ENCODE peak calls at places on chromosomes 7 and 10, in five cellular contexts. One of them, this sample, is unnamed.

GRCh38 chr7:157751351-157751750 is 414.5 kb downstream of the DNAJB6 start:
- DNase-seq in endothelial cell of umbilical vein: no peak
- DNase-seq in HCT116: no peak
- DNase-seq in mammary epithelial cell: no peak
- DNase-seq in SK-N-SH: no peak
- DNase-seq in this sample: no peak

GRCh38 chr10:59007307-59008025 is 169.0 kb upstream of the PHYHIPL start:
- DNase-seq in endothelial cell of umbilical vein: no peak
- DNase-seq in SK-N-SH: no peak
- DNase-seq in mammary epithelial cell: no peak
- DNase-seq in HCT116: no peak
- DNase-seq in this sample: no peak

GRCh38 chr7:48085942-48086341 is 3.1 kb upstream of the UPP1 start:
- DNase-seq in HCT116: no peak
- DNase-seq in mammary epithelial cell: no peak
- DNase-seq in SK-N-SH: no peak
- DNase-seq in endothelial cell of umbilical vein: no peak
- DNase-seq in this sample: no peak

GRCh38 chr10:122638106-122638505 is 61.5 kb downstream of the C10orf120 start:
- DNase-seq in mammary epithelial cell: no peak
- DNase-seq in SK-N-SH: no peak
- DNase-seq in endothelial cell of umbilical vein: no peak
- DNase-seq in HCT116: no peak
- DNase-seq in this sample: no peak

GRCh38 chr7:50564630-50565558 is at the start of gene DDC:
- DNase-seq in SK-N-SH: peak; percentile 45
- DNase-seq in HCT116: no peak
- DNase-seq in endothelial cell of umbilical vein: no peak
- DNase-seq in mammary epithelial cell: no peak
- DNase-seq in this sample: no peak

GRCh38 chr7:33108591-33108930 is 643 bp downstream of the RP9 start:
- DNase-seq in SK-N-SH: peak; percentile 42
- DNase-seq in mammary epithelial cell: peak; percentile 25
- DNase-seq in HCT116: no peak
- DNase-seq in endothelial cell of umbilical vein: no peak
- DNase-seq in this sample: peak; percentile 41

GRCh38 chr7:102889836-102890235 is 23.0 kb upstream of the LRRC17 start:
- DNase-seq in endothelial cell of umbilical vein: peak; percentile 52
- DNase-seq in HCT116: no peak
- DNase-seq in SK-N-SH: no peak
- DNase-seq in mammary epithelial cell: no peak
- DNase-seq in this sample: no peak

GRCh38 chr10:88651131-88651541 is 13.1 kb upstream of the LIPF start:
- DNase-seq in endothelial cell of umbilical vein: peak; percentile 82
- DNase-seq in SK-N-SH: no peak
- DNase-seq in mammary epithelial cell: peak; percentile 77
- DNase-seq in HCT116: no peak
- DNase-seq in this sample: no peak

GRCh38 chr10:110710621-110711020 is 66.5 kb downstream of the RBM20 start:
- DNase-seq in endothelial cell of umbilical vein: no peak
- DNase-seq in HCT116: no peak
- DNase-seq in mammary epithelial cell: no peak
- DNase-seq in SK-N-SH: no peak
- DNase-seq in this sample: no peak

GRCh38 chr7:94923412-94923811 is 16.0 kb downstream of the PPP1R9A start:
- DNase-seq in SK-N-SH: no peak
- DNase-seq in endothelial cell of umbilical vein: peak; percentile 43
- DNase-seq in HCT116: no peak
- DNase-seq in mammary epithelial cell: no peak
- DNase-seq in this sample: peak; percentile 38

GRCh38 chr7:4018917-4019316 is 663.2 kb upstream of the FOXK1 start:
- DNase-seq in SK-N-SH: no peak
- DNase-seq in HCT116: no peak
- DNase-seq in endothelial cell of umbilical vein: no peak
- DNase-seq in mammary epithelial cell: no peak
- DNase-seq in this sample: no peak

GRCh38 chr10:132626019-132626760 is 88.6 kb downstream of the INPP5A start:
- DNase-seq in HCT116: no peak
- DNase-seq in mammary epithelial cell: no peak
- DNase-seq in SK-N-SH: no peak
- DNase-seq in endothelial cell of umbilical vein: no peak
- DNase-seq in this sample: no peak

GRCh38 chr7:127584648-127585043 is 750 bp downstream of the GCC1 start:
- DNase-seq in HCT116: no peak
- DNase-seq in SK-N-SH: no peak
- DNase-seq in endothelial cell of umbilical vein: no peak
- DNase-seq in mammary epithelial cell: no peak
- DNase-seq in this sample: no peak

GRCh38 chr10:70880077-70880534 is 8.3 kb downstream of the PCBD1 start:
- DNase-seq in HCT116: peak; percentile 68
- DNase-seq in endothelial cell of umbilical vein: peak; percentile 82
- DNase-seq in SK-N-SH: peak; percentile 80
- DNase-seq in mammary epithelial cell: peak; percentile 54
- DNase-seq in this sample: peak; percentile 81

GRCh38 chr7:21898265-21898930 is 47.3 kb downstream of the CDCA7L start:
- DNase-seq in endothelial cell of umbilical vein: no peak
- DNase-seq in mammary epithelial cell: no peak
- DNase-seq in SK-N-SH: no peak
- DNase-seq in HCT116: no peak
- DNase-seq in this sample: peak; percentile 66

GRCh38 chr10:76150139-76150885 is 718.9 kb downstream of the LRMDA start:
- DNase-seq in mammary epithelial cell: peak; percentile 73
- DNase-seq in HCT116: no peak
- DNase-seq in SK-N-SH: no peak
- DNase-seq in endothelial cell of umbilical vein: no peak
- DNase-seq in this sample: no peak

GRCh38 chr10:3784510-3785250 is at the start of gene KLF6:
- DNase-seq in mammary epithelial cell: no peak
- DNase-seq in endothelial cell of umbilical vein: no peak
- DNase-seq in SK-N-SH: peak; percentile 67
- DNase-seq in HCT116: no peak
- DNase-seq in this sample: peak; percentile 53

DNA sequence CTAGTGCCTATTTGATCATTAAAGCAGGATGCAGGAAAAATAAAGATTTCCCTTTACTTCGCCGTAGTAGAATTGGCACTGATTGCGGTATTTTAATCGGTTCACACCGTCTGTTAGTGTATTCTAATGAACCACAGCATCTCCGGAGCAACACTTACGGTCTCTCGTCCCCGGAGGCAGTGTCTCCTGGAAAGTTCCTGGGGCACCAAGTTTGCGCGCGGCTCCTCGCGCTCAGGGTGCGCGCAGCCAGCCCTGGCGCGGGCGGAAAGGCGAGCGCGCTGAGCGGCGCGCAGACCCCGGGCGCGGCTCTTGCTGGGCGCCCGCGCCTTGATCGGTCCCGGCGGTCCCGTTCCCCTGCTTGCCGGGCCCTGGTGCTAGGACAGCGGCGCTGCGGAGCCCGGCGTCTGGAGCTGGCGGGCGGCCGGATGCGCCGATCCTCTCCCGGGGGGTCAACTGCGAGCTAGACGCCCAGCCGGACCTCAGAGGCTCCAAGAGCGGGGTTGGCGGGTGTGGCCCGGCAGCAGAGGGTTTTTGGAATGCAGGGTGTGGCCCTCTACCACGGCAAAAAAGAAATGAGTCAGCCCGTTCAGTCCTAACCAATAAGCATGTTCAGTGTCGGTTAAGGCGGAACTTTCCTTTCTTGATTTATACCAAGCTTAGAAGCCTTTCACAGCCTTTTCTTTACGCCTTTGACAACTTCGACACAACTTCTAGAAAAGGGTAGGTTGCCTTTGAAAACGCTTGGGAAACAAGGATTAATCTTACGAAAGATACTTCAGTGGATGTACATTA is 166.8 kb upstream of the ASAH2 start:
- DNase-seq in endothelial cell of umbilical vein: peak; percentile 79
- DNase-seq in mammary epithelial cell: peak; percentile 91
- DNase-seq in HCT116: peak; percentile 86
- DNase-seq in SK-N-SH: peak; percentile 76
- DNase-seq in this sample: peak; percentile 69
- H2AFZ ChIP-seq in endothelial cell of umbilical vein: peak overlapping the region; percentile 96
- H2AFZ ChIP-seq in mammary epithelial cell: peak overlapping the region; percentile 71
- H2AFZ ChIP-seq in HCT116: peak overlapping the region; percentile 37
- H2AFZ ChIP-seq in SK-N-SH: peak overlapping the region; percentile 71
- H2AFZ ChIP-seq in this sample: peak overlapping the region; percentile 76

GRCh38 chr7:54689394-54690058 is 69.5 kb downstream of the SEC61G start:
- DNase-seq in endothelial cell of umbilical vein: no peak
- DNase-seq in mammary epithelial cell: no peak
- DNase-seq in HCT116: no peak
- DNase-seq in SK-N-SH: no peak
- DNase-seq in this sample: no peak

GRCh38 chr7:54690892-54691291 is 68.1 kb downstream of the SEC61G start:
- DNase-seq in endothelial cell of umbilical vein: no peak
- DNase-seq in HCT116: no peak
- DNase-seq in mammary epithelial cell: no peak
- DNase-seq in SK-N-SH: no peak
- DNase-seq in this sample: no peak

GRCh38 chr7:54687518-54688212 is 71.3 kb downstream of the SEC61G start:
- DNase-seq in SK-N-SH: no peak
- DNase-seq in mammary epithelial cell: no peak
- DNase-seq in HCT116: no peak
- DNase-seq in endothelial cell of umbilical vein: no peak
- DNase-seq in this sample: no peak

DNA sequence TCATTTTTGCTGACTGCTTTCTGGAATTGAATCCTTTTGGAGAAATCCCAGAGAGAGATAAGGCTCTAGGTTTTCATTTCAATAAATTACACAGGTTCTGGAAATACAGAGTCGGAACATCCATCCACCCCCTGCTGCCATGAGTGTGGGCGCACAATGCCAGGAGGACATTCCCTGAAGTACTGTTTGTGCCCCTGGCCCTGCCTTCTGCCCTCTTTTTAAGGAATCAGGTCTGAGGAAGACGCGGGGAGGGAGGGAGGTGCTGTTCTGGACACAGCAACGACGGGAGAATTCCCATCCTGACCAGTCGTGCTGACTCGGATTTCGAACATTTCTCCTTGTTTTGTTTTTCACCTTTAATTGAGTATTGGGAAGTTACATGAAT is 69.0 kb downstream of the SEC61G start:
- DNase-seq in endothelial cell of umbilical vein: no peak
- DNase-seq in SK-N-SH: no peak
- DNase-seq in HCT116: no peak
- DNase-seq in mammary epithelial cell: no peak
- DNase-seq in this sample: no peak
- H2AFZ ChIP-seq in endothelial cell of umbilical vein: no peak overlapping the region
- H2AFZ ChIP-seq in SK-N-SH: no peak overlapping the region
- H2AFZ ChIP-seq in HCT116: no peak overlapping the region
- H2AFZ ChIP-seq in mammary epithelial cell: no peak overlapping the region
- H2AFZ ChIP-seq in this sample: no peak overlapping the region

GRCh38 chr10:119079572-119080520 is 771 bp downstream of the EIF3A start:
- DNase-seq in endothelial cell of umbilical vein: peak; percentile 79
- DNase-seq in HCT116: peak; percentile 43
- DNase-seq in SK-N-SH: peak; percentile 90
- DNase-seq in mammary epithelial cell: peak; percentile 78
- DNase-seq in this sample: peak; percentile 71
- H2AFZ ChIP-seq in endothelial cell of umbilical vein: no peak overlapping the region
- H2AFZ ChIP-seq in HCT116: no peak overlapping the region
- H2AFZ ChIP-seq in SK-N-SH: no peak overlapping the region
- H2AFZ ChIP-seq in mammary epithelial cell: peak overlapping the region; percentile 85
- H2AFZ ChIP-seq in this sample: peak overlapping the region; percentile 44

GRCh38 chr7:147981072-147981813 is 609.3 kb upstream of the C7orf33 start:
- DNase-seq in SK-N-SH: no peak
- DNase-seq in endothelial cell of umbilical vein: no peak
- DNase-seq in HCT116: no peak
- DNase-seq in mammary epithelial cell: no peak
- DNase-seq in this sample: no peak
- H2AFZ ChIP-seq in SK-N-SH: peak overlapping the region; percentile 32
- H2AFZ ChIP-seq in endothelial cell of umbilical vein: no peak overlapping the region
- H2AFZ ChIP-seq in HCT116: no peak overlapping the region
- H2AFZ ChIP-seq in mammary epithelial cell: no peak overlapping the region
- H2AFZ ChIP-seq in this sample: no peak overlapping the region

This sample was measured in OCI-LY7.